ENCODE peak calls at places on chromosomes 12 and 14, in five cellular contexts. One of them, this sample, is unnamed.
A peak's percentile ranks its signal among the peaks of the same experiment; 100 is the strongest.

GRCh38 chr12:75564398-75564797 is 53.0 kb upstream of the KRR1 start:
- DNase-seq in trophoblast cell: no peak
- DNase-seq in mesenchymal stem cell: no peak
- DNase-seq in H1: no peak
- DNase-seq in H9: no peak
- DNase-seq in this sample: no peak

GRCh38 chr14:59428581-59429012 is 36.6 kb downstream of the GPR135 start:
- DNase-seq in H9: no peak
- DNase-seq in H1: no peak
- DNase-seq in mesenchymal stem cell: peak; percentile 80
- DNase-seq in trophoblast cell: no peak
- DNase-seq in this sample: no peak

GRCh38 chr14:55847766-55848165 is 267.8 kb downstream of the KTN1 start:
- DNase-seq in mesenchymal stem cell: peak; percentile 54
- DNase-seq in H9: no peak
- DNase-seq in H1: no peak
- DNase-seq in trophoblast cell: no peak
- DNase-seq in this sample: no peak

GRCh38 chr12:94650143-94651056 is at the start of gene TMCC3:
- DNase-seq in H1: no peak
- DNase-seq in mesenchymal stem cell: peak; percentile 17
- DNase-seq in trophoblast cell: peak; percentile 75
- DNase-seq in H9: peak; percentile 58
- DNase-seq in this sample: peak; percentile 50

GRCh38 chr14:51596473-51596870 is 55.2 kb upstream of the FRMD6 start:
- DNase-seq in H9: no peak
- DNase-seq in mesenchymal stem cell: no peak
- DNase-seq in H1: no peak
- DNase-seq in trophoblast cell: no peak
- DNase-seq in this sample: no peak

GRCh38 chr12:83102499-83102898 is 415.8 kb downstream of the TMTC2 start:
- DNase-seq in mesenchymal stem cell: peak; percentile 66
- DNase-seq in H1: no peak
- DNase-seq in H9: no peak
- DNase-seq in trophoblast cell: no peak
- DNase-seq in this sample: no peak

GRCh38 chr14:60095781-60096450 is 4.2 kb downstream of the PCNX4 start:
- DNase-seq in H1: no peak
- DNase-seq in trophoblast cell: no peak
- DNase-seq in H9: no peak
- DNase-seq in mesenchymal stem cell: peak; percentile 84
- DNase-seq in this sample: no peak

GRCh38 chr14:100589071-100589759 is 2.0 kb upstream of the BEGAIN start:
- DNase-seq in H9: no peak
- DNase-seq in mesenchymal stem cell: no peak
- DNase-seq in H1: no peak
- DNase-seq in trophoblast cell: no peak
- DNase-seq in this sample: no peak

GRCh38 chr12:30985814-30986452 is 59.4 kb downstream of the TSPAN11 start:
- DNase-seq in H9: peak; percentile 85
- DNase-seq in trophoblast cell: peak; percentile 36
- DNase-seq in H1: peak; percentile 44
- DNase-seq in mesenchymal stem cell: peak; percentile 57
- DNase-seq in this sample: peak; percentile 38

GRCh38 chr14:63949696-63950095 is 96.9 kb downstream of the SYNE2 start:
- DNase-seq in H1: no peak
- DNase-seq in H9: no peak
- DNase-seq in trophoblast cell: no peak
- DNase-seq in mesenchymal stem cell: peak; percentile 46
- DNase-seq in this sample: no peak

GRCh38 chr14:100526632-100527031 is 60.6 kb downstream of the BEGAIN start:
- DNase-seq in trophoblast cell: no peak
- DNase-seq in H9: no peak
- DNase-seq in mesenchymal stem cell: no peak
- DNase-seq in H1: no peak
- DNase-seq in this sample: no peak

GRCh38 chr12:123163227-123163626 is 12.3 kb upstream of the PITPNM2 start:
- DNase-seq in H9: no peak
- DNase-seq in mesenchymal stem cell: no peak
- DNase-seq in trophoblast cell: peak; percentile 38
- DNase-seq in H1: no peak
- DNase-seq in this sample: no peak

GRCh38 chr12:53579545-53579955 is 46.6 kb downstream of the ATF7 start:
- DNase-seq in H9: no peak
- DNase-seq in trophoblast cell: peak; percentile 15
- DNase-seq in mesenchymal stem cell: no peak
- DNase-seq in H1: no peak
- DNase-seq in this sample: no peak

GRCh38 chr12:86741531-86741930 is 485.3 kb upstream of the MGAT4C start:
- DNase-seq in H1: no peak
- DNase-seq in trophoblast cell: no peak
- DNase-seq in H9: no peak
- DNase-seq in mesenchymal stem cell: no peak
- DNase-seq in this sample: no peak

GRCh38 chr14:80202888-80203562 is 8.3 kb downstream of the DIO2 start:
- DNase-seq in trophoblast cell: no peak
- DNase-seq in mesenchymal stem cell: no peak
- DNase-seq in H9: peak; percentile 87
- DNase-seq in H1: peak; percentile 51
- DNase-seq in this sample: no peak

GRCh38 chr14:64444984-64445845 is 20.1 kb upstream of the AKAP5 start:
- DNase-seq in H1: no peak
- DNase-seq in trophoblast cell: peak; percentile 76
- DNase-seq in mesenchymal stem cell: peak; percentile 88
- DNase-seq in H9: no peak
- DNase-seq in this sample: no peak

GRCh38 chr12:18468521-18469075 is 207.3 kb downstream of the PIK3C2G start:
- DNase-seq in H1: no peak
- DNase-seq in trophoblast cell: no peak
- DNase-seq in mesenchymal stem cell: peak; percentile 22
- DNase-seq in H9: no peak
- DNase-seq in this sample: no peak

GRCh38 chr12:121774968-121775474 is 18.5 kb downstream of the RHOF start:
- DNase-seq in H1: no peak
- DNase-seq in H9: no peak
- DNase-seq in mesenchymal stem cell: no peak
- DNase-seq in trophoblast cell: no peak
- DNase-seq in this sample: no peak

GRCh38 chr14:51564986-51565604 is 86.6 kb upstream of the FRMD6 start:
- DNase-seq in mesenchymal stem cell: no peak
- DNase-seq in trophoblast cell: peak; percentile 76
- DNase-seq in H9: no peak
- DNase-seq in H1: no peak
- DNase-seq in this sample: no peak

GRCh38 chr12:92735131-92735721 is 32.4 kb downstream of the PLEKHG7 start:
- DNase-seq in trophoblast cell: no peak
- DNase-seq in H9: no peak
- DNase-seq in mesenchymal stem cell: peak; percentile 98
- DNase-seq in H1: no peak
- DNase-seq in this sample: no peak

GRCh38 chr14:30277268-30277667 is 281.7 kb upstream of the G2E3 start:
- DNase-seq in trophoblast cell: no peak
- DNase-seq in H1: no peak
- DNase-seq in H9: no peak
- DNase-seq in mesenchymal stem cell: no peak
- DNase-seq in this sample: no peak

GRCh38 chr14:35122696-35123387 is 490 bp downstream of the PRORP start:
- DNase-seq in trophoblast cell: peak; percentile 81
- DNase-seq in H1: no peak
- DNase-seq in H9: no peak
- DNase-seq in mesenchymal stem cell: peak; percentile 27
- DNase-seq in this sample: no peak

GRCh38 chr14:69133206-69134125 is 19.5 kb downstream of the DCAF5 start:
- DNase-seq in H9: no peak
- DNase-seq in mesenchymal stem cell: peak; percentile 81
- DNase-seq in H1: no peak
- DNase-seq in trophoblast cell: no peak
- DNase-seq in this sample: no peak

GRCh38 chr12:2120982-2121758 is 68.4 kb downstream of the CACNA1C start:
- DNase-seq in H1: no peak
- DNase-seq in trophoblast cell: no peak
- DNase-seq in mesenchymal stem cell: no peak
- DNase-seq in H9: no peak
- DNase-seq in this sample: no peak

GRCh38 chr12:21576431-21576830 is 28.2 kb downstream of the GYS2 start:
- DNase-seq in mesenchymal stem cell: no peak
- DNase-seq in H9: no peak
- DNase-seq in trophoblast cell: no peak
- DNase-seq in H1: no peak
- DNase-seq in this sample: no peak

GRCh38 chr14:105422695-105423487 is 3.3 kb downstream of the MTA1 start:
- DNase-seq in mesenchymal stem cell: no peak
- DNase-seq in H9: no peak
- DNase-seq in trophoblast cell: no peak
- DNase-seq in H1: no peak
- DNase-seq in this sample: no peak

GRCh38 chr12:42716521-42716920 is 127.0 kb upstream of the PRICKLE1 start:
- DNase-seq in H9: no peak
- DNase-seq in mesenchymal stem cell: peak; percentile 76
- DNase-seq in H1: no peak
- DNase-seq in trophoblast cell: no peak
- DNase-seq in this sample: no peak

GRCh38 chr12:115660211-115660805 is 617.2 kb downstream of the MED13L start:
- DNase-seq in H1: no peak
- DNase-seq in trophoblast cell: no peak
- DNase-seq in H9: no peak
- DNase-seq in mesenchymal stem cell: no peak
- DNase-seq in this sample: no peak

GRCh38 chr12:44000309-44000952 is 164.6 kb downstream of the TMEM117 start:
- DNase-seq in H1: peak; percentile 56
- DNase-seq in trophoblast cell: peak; percentile 24
- DNase-seq in H9: peak; percentile 86
- DNase-seq in mesenchymal stem cell: peak; percentile 44
- DNase-seq in this sample: peak; percentile 30

GRCh38 chr12:10701226-10701681 is 21.9 kb downstream of the YBX3 start:
- DNase-seq in trophoblast cell: no peak
- DNase-seq in mesenchymal stem cell: no peak
- DNase-seq in H1: no peak
- DNase-seq in H9: no peak
- DNase-seq in this sample: no peak

GRCh38 chr12:111636209-111636928 is 37.3 kb upstream of the ATXN2 start:
- DNase-seq in mesenchymal stem cell: no peak
- DNase-seq in trophoblast cell: no peak
- DNase-seq in H9: peak; percentile 75
- DNase-seq in H1: peak; percentile 13
- DNase-seq in this sample: peak; percentile 52

GRCh38 chr12:89305373-89305772 is 46.9 kb downstream of the DUSP6 start:
- DNase-seq in mesenchymal stem cell: no peak
- DNase-seq in H9: no peak
- DNase-seq in trophoblast cell: no peak
- DNase-seq in H1: no peak
- DNase-seq in this sample: no peak

GRCh38 chr12:89299951-89300350 is 52.4 kb downstream of the DUSP6 start:
- DNase-seq in H1: no peak
- DNase-seq in trophoblast cell: no peak
- DNase-seq in H9: no peak
- DNase-seq in mesenchymal stem cell: no peak
- DNase-seq in this sample: no peak

GRCh38 chr12:89299417-89299816 is 52.9 kb downstream of the DUSP6 start:
- DNase-seq in H1: no peak
- DNase-seq in H9: no peak
- DNase-seq in trophoblast cell: no peak
- DNase-seq in mesenchymal stem cell: no peak
- DNase-seq in this sample: no peak
- H2BK12ac ChIP-seq in H1: no peak overlapping the region
- H2BK12ac ChIP-seq in H9: no peak overlapping the region
- H2BK12ac ChIP-seq in trophoblast cell: no peak overlapping the region
- H2BK12ac ChIP-seq in mesenchymal stem cell: no peak overlapping the region
- H2BK12ac ChIP-seq in this sample: no peak overlapping the region

DNA sequence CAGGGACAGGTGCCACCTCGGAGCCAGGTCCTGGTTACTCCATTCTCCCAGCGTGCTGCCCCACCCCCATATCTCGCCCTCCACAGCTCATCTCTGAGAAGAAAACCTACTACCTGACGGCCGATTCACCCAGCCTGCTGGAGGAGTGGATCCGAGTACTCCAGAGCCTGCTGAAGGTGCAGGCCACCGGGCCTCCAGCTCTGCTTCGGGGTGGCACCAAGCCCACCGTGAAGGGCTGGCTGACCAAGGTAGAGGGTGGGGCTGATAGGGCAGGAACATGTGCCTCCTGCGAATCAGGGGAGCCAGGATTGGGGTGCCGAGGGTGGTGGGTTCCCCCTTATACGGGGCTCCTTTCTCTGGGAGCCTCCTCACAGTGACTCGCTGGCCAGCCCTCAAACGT is 25.9 kb downstream of the PIGH start:
- DNase-seq in mesenchymal stem cell: no peak
- DNase-seq in trophoblast cell: no peak
- DNase-seq in H9: no peak
- DNase-seq in H1: no peak
- DNase-seq in this sample: no peak
- H2BK12ac ChIP-seq in mesenchymal stem cell: no peak overlapping the region
- H2BK12ac ChIP-seq in trophoblast cell: no peak overlapping the region
- H2BK12ac ChIP-seq in H9: no peak overlapping the region
- H2BK12ac ChIP-seq in H1: no peak overlapping the region
- H2BK12ac ChIP-seq in this sample: no peak overlapping the region

DNA sequence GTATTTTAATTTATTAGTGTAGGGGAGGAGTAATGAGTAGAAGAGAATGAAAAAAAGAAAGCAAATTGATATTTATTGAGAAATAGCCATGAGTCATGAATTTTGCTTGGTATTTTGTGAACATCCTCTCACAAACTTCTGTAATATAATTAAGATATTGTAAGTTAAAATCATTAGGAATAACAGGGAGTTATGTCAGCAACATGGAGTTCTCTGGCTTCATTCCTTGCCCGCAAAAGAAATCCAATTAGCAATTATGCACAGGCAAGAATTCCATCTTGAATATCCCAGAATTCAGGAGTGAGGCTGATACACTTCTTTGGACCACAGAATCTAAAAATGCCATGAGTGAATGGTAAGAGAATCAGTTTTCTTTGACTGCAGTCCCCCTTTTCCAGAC is 94.3 kb upstream of the PTHLH start:
- DNase-seq in H9: no peak
- DNase-seq in mesenchymal stem cell: no peak
- DNase-seq in H1: no peak
- DNase-seq in trophoblast cell: no peak
- DNase-seq in this sample: no peak
- H2BK12ac ChIP-seq in H9: no peak overlapping the region
- H2BK12ac ChIP-seq in mesenchymal stem cell: no peak overlapping the region
- H2BK12ac ChIP-seq in H1: no peak overlapping the region
- H2BK12ac ChIP-seq in trophoblast cell: no peak overlapping the region
- H2BK12ac ChIP-seq in this sample: no peak overlapping the region

DNA sequence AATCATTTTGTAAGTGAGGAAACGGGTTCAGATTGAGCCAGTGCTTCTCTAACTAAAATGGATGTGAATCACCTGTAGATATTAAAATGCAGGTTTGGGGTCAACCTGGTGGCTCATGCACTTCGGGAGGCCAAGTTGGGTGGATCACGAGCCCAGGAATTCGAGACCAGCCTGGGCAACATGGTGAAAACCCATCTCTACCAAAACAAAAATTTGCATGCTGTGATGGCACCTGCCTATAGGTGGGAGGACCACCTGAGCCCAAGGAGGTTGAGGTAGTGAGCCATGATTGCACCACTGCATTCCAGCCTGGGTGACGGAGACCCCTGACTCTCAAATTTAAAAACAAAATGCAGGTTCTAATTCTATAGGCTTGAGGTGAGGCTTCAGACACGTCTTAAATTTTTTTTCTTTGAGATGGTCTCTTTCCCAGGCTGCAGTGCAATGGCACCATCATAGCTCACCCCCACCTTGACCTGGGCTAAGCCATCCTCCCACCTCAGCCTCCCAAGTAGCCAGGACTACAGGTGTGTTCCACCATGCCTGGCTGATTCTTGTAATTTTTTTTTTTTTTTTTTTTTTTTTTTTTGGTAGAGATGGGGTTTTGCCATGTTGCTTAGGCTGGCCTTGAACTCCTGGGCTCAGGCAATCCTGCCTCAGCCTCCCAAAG is 9.0 kb downstream of the TUBA1C start:
- DNase-seq in H9: no peak
- DNase-seq in H1: no peak
- DNase-seq in mesenchymal stem cell: no peak
- DNase-seq in trophoblast cell: no peak
- DNase-seq in this sample: no peak
- H2BK12ac ChIP-seq in H9: no peak overlapping the region
- H2BK12ac ChIP-seq in H1: no peak overlapping the region
- H2BK12ac ChIP-seq in mesenchymal stem cell: no peak overlapping the region
- H2BK12ac ChIP-seq in trophoblast cell: no peak overlapping the region
- H2BK12ac ChIP-seq in this sample: no peak overlapping the region

This sample was measured in neuronal stem cell.